ENCODE peak calls at places on chromosomes 3 and 15, in four cellular contexts. Q is WTC11, J is HepG2, A is GM12878. O is an unnamed sample.

GRCh38 chr3:126129408-126129891 is 45.5 kb upstream of the SLC41A3 start:
- DNase-seq in A (no peak), J (no peak), Q (peak; percentile 8), O (no peak)

GRCh38 chr15:99732268-99732641 is 982 bp downstream of the LYSMD4 start:
- DNase-seq in A (no peak), Q (no peak), J (no peak), O (no peak)

GRCh38 chr15:94792166-94792565 is 560.8 kb downstream of the MCTP2 start:
- DNase-seq in A (no peak), Q (no peak), J (no peak), O (no peak)

GRCh38 chr15:83653639-83654378 is at the start of gene ADAMTSL3:
- DNase-seq in J (no peak), A (no peak), Q (peak; percentile 65), O (peak; percentile 5)

GRCh38 chr3:30455840-30456239 is 150.6 kb upstream of the TGFBR2 start:
- DNase-seq in A (no peak), J (no peak), Q (no peak), O (no peak)

GRCh38 chr3:124282751-124283643 is 291.1 kb upstream of the ROPN1 start:
- DNase-seq in J (no peak), Q (no peak), A (no peak), O (no peak)

GRCh38 chr15:64216722-64217428 is 54.1 kb upstream of the PPIB start:
- DNase-seq in J (peak; percentile 97), A (no peak), Q (no peak), O (peak; percentile 59)

GRCh38 chr3:139634236-139634635 is 43.5 kb downstream of the NMNAT3 start:
- DNase-seq in J (no peak), Q (no peak), A (no peak), O (no peak)

GRCh38 chr3:70176224-70176623 is 136.2 kb downstream of the MDFIC2 start:
- DNase-seq in Q (no peak), J (no peak), A (no peak), O (no peak)

GRCh38 chr15:73295630-73296286 is 73.0 kb downstream of the HCN4 start:
- DNase-seq in J (no peak), Q (no peak), A (no peak), O (no peak)

GRCh38 chr3:81931265-81931664 is 169.8 kb upstream of the GBE1 start:
- DNase-seq in A (no peak), Q (no peak), J (no peak), O (no peak)

GRCh38 chr3:143480306-143480852 is 360.8 kb downstream of the CHST2 start:
- DNase-seq in Q (no peak), J (no peak), A (no peak), O (no peak)

GRCh38 chr3:38554127-38554827 is 58.1 kb downstream of the EXOG start:
- DNase-seq in A (no peak), Q (no peak), J (no peak), O (no peak)

GRCh38 chr15:58038426-58039106 is 26.9 kb downstream of the ALDH1A2 start:
- DNase-seq in J (no peak), A (no peak), Q (no peak), O (no peak)

GRCh38 chr15:55799287-55800212 is 56.6 kb upstream of the PRTG start:
- DNase-seq in J (peak; percentile 46), Q (peak; percentile 79), A (peak; percentile 4), O (peak; percentile 60)

GRCh38 chr3:151301787-151302186 is 14.8 kb downstream of the GPR87 start:
- DNase-seq in Q (no peak), J (no peak), A (no peak), O (no peak)

GRCh38 chr3:135895106-135895733 is 70.3 kb upstream of the PPP2R3A start:
- DNase-seq in A (peak; percentile 5), Q (peak; percentile 84), J (peak; percentile 49), O (peak; percentile 65)

GRCh38 chr3:156764761-156765160 is 61.4 kb upstream of the LEKR1 start:
- DNase-seq in Q (no peak), A (no peak), J (no peak), O (no peak)

GRCh38 chr15:40751745-40752144 is 3.3 kb downstream of the RMDN3 start:
- DNase-seq in J (no peak), A (no peak), Q (no peak), O (peak; percentile 82)

GRCh38 chr3:197203714-197204146 is 94.7 kb downstream of the DLG1 start:
- DNase-seq in A (no peak), Q (no peak), J (no peak), O (no peak)

GRCh38 chr3:162122405-162122804 is 625.8 kb downstream of the OTOL1 start:
- DNase-seq in Q (no peak), A (no peak), J (no peak), O (no peak)

GRCh38 chr3:162119651-162120050 is 623.0 kb downstream of the OTOL1 start:
- DNase-seq in J (no peak), Q (no peak), A (no peak), O (no peak)

GRCh38 chr3:162112719-162113118 is 616.1 kb downstream of the OTOL1 start:
- DNase-seq in Q (no peak), A (no peak), J (no peak), O (no peak)

GRCh38 chr3:162117961-162118360 is 621.4 kb downstream of the OTOL1 start:
- DNase-seq in A (no peak), Q (no peak), J (no peak), O (no peak)
- TF ChIP-seq ETV6 in A (no peak), Q (no peak), J (no peak), O (no peak)

GRCh38 chr15:38367476-38367875 is 86.5 kb upstream of the FAM98B start:
- DNase-seq in J (no peak), A (no peak), Q (no peak), O (no peak)
- TF ChIP-seq ETV6 in J (no peak), A (no peak), Q (no peak), O (no peak)

GRCh38 chr3:161393310-161393709 is 22.0 kb upstream of the SPTSSB start:
- DNase-seq in J (peak; percentile 40), Q (no peak), A (no peak), O (no peak)

GRCh38 chr3:161395613-161396012 is 24.3 kb upstream of the SPTSSB start:
- DNase-seq in Q (no peak), J (no peak), A (no peak), O (no peak)

GRCh38 chr3:161390200-161390599 is 18.9 kb upstream of the SPTSSB start:
- DNase-seq in A (no peak), J (no peak), Q (no peak), O (no peak)

GRCh38 chr3:161393803-161394202 is 22.5 kb upstream of the SPTSSB start:
- DNase-seq in A (no peak), Q (no peak), J (no peak), O (no peak)

GRCh38 chr3:161395115-161395514 is 23.8 kb upstream of the SPTSSB start:
- DNase-seq in Q (no peak), A (no peak), J (no peak), O (no peak)
- TF ChIP-seq ETV6 in Q (no peak), A (no peak), J (no peak), O (no peak)

GRCh38 chr3:180802837-180803236 is 109.6 kb upstream of the FXR1 start:
- DNase-seq in A (no peak), Q (no peak), J (peak; percentile 28), O (no peak)

GRCh38 chr3:180808823-180809575 is 103.5 kb upstream of the FXR1 start:
- DNase-seq in Q (no peak), A (no peak), J (no peak), O (no peak)

GRCh38 chr3:180804871-180805430 is 107.5 kb upstream of the FXR1 start:
- DNase-seq in Q (peak; percentile 67), J (peak; percentile 29), A (no peak), O (peak; percentile 34)
- TF ChIP-seq ETV6 in Q (no peak), J (no peak), A (no peak), O (no peak)

DNA sequence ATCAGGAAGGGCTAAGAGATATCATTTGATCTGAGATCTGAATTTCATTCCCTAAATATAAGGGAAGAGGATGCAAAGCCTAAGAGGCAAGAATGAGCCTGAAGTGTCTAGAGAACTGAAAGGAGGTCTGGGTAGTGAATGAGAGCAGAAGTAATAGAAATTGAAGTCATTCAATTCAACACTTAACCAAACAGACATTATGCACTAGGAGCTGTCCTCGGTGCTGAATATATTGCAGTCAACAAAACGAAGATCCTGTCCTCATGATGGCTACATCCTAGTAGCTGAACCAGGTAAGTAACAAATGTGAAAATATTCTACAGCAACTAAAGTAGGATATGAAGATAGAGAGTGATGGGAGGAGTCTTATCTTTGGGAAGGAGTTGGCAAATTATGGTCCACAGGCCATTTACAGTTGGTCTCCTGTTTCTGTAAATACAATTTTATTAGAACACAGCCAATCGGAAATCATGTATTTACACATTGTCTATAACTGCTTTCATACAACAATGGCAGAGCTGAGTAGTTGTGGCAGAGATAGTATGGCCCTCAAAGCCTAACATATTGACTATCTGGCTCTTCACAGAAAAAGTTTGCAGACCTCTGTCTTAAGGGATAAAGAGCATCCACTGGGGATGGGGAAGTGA is 192.9 kb upstream of the CADPS start:
- DNase-seq in J (peak; percentile 27), A (no peak), Q (peak; percentile 42), O (peak; percentile 7)
- TF ChIP-seq ETV6 in J (no peak), A (no peak), Q (no peak), O (no peak)

DNA sequence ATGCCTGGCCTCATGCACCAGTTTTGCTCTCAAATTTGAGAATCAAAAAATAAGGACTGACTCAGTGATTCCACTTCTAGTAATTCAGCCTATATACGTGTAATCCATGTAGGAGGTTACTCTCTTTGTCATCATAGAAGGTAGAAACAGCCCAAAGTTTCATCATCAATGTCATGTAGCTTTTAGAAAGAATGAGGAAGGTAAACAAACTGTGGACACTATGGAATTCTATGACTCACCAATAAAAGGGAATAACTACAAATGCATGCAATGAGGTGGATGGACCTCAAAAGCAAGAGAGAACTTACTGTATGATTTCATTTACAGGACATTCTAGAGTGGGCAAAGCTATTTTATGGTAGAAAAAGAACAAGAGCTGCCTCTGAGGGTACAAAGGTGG is 93.2 kb upstream of the LRIG1 start:
- DNase-seq in J (peak; percentile 74), A (no peak), Q (no peak), O (no peak)
- TF ChIP-seq ETV6 in J (no peak), A (no peak), Q (no peak), O (no peak)

GRCh38 chr3:158768361-158768787 is 33.5 kb upstream of the MFSD1 start:
- DNase-seq in Q (peak; percentile 60), J (peak; percentile 67), A (no peak), O (peak; percentile 30)
- TF ChIP-seq ETV6 in Q (no peak), J (no peak), A (no peak), O (no peak)

GRCh38 chr3:186077466-186077865 is 31.4 kb downstream of the ETV5 start:
- DNase-seq in J (no peak), Q (no peak), A (no peak), O (no peak)

GRCh38 chr3:186079925-186080324 is 29.0 kb downstream of the ETV5 start:
- DNase-seq in A (no peak), Q (peak; percentile 22), J (no peak), O (no peak)

GRCh38 chr3:186075931-186076567 is 32.8 kb downstream of the ETV5 start:
- DNase-seq in A (no peak), Q (no peak), J (no peak), O (no peak)

GRCh38 chr3:186073641-186074040 is 35.2 kb downstream of the ETV5 start:
- DNase-seq in J (no peak), Q (no peak), A (no peak), O (no peak)

DNA sequence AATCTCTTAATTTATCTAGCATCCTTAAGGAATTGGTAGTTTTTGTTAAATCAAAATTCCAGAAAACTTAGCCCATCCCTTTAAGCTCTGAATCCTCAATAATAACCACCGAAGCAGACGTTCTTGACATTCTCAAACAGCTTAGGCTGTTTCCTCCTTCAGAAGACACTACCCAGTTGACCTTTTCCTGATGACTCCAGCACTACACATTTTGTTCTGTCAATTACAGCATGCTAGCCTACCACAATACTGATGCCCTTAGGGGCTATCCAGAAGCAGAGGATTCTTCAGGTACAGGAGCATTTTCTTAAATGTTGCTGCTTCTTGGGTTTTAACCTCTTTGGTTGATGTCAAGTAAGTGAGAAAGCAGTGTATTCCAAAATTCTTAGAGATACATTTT is 33.4 kb downstream of the ETV5 start:
- DNase-seq in Q (no peak), A (no peak), J (no peak), O (no peak)
- TF ChIP-seq ETV6 in Q (no peak), A (no peak), J (no peak), O (no peak)